ENCODE peak calls at places on chromosomes 1 and 21, in five cellular contexts. N is sciatic nerve, M is ELR, X is lung, P is NCI-H1092 treated with DMSO at 0.1 percent for 48 hours. Y is an unnamed sample.

GRCh38 chr1:38293530-38293929 is 246.9 kb upstream of the POU3F1 start:
- DNase-seq in N (no peak), M (no peak), X (no peak), P (no peak), Y (no peak)

GRCh38 chr1:192580351-192580962 is 4.9 kb downstream of the RGS1 start:
- DNase-seq in N (no peak), M (peak; percentile 75), X (no peak), P (no peak), Y (peak; percentile 59)

GRCh38 chr1:229848762-229849677 is 218.0 kb upstream of the GALNT2 start:
- DNase-seq in N (no peak), M (peak; percentile 54), X (no peak), P (peak; percentile 20), Y (peak; percentile 59)

GRCh38 chr1:204094262-204095247 is 21.6 kb downstream of the SOX13 start:
- DNase-seq in N (no peak), M (no peak), X (no peak), P (peak; percentile 56), Y (peak; percentile 52)

GRCh38 chr21:45016491-45017375 is 57.6 kb upstream of the ADARB1 start:
- DNase-seq in N (peak; percentile 48), M (no peak), X (no peak), P (no peak), Y (no peak)

GRCh38 chr21:25862596-25862995 is 127.8 kb downstream of the GABPA start:
- DNase-seq in N (no peak), M (peak; percentile 50), X (no peak), P (peak; percentile 1), Y (no peak)

GRCh38 chr1:15089244-15089992 is 64.1 kb upstream of the TMEM51 start:
- DNase-seq in N (no peak), M (no peak), X (peak; percentile 54), P (no peak), Y (peak; percentile 52)

GRCh38 chr21:14862794-14863720 is 201.7 kb downstream of the NRIP1 start:
- DNase-seq in N (no peak), M (peak; percentile 49), X (no peak), P (peak; percentile 8), Y (no peak)

GRCh38 chr1:228766788-228767187 is 31.5 kb downstream of the RHOU start:
- DNase-seq in N (no peak), M (no peak), X (no peak), P (no peak), Y (no peak)

GRCh38 chr1:170765712-170766330 is 101.9 kb downstream of the PRRX1 start:
- DNase-seq in N (no peak), M (peak; percentile 53), X (no peak), P (peak; percentile 11), Y (peak; percentile 22)

GRCh38 chr1:174990382-174990999 is 9.3 kb upstream of the CACYBP start:
- DNase-seq in N (no peak), M (peak; percentile 88), X (no peak), P (no peak), Y (peak; percentile 21)

GRCh38 chr21:42337830-42338729 is 12.7 kb downstream of the TFF2 start:
- DNase-seq in N (peak; percentile 78), M (peak; percentile 36), X (peak; percentile 87), P (peak; percentile 95), Y (peak; percentile 95)

GRCh38 chr21:39842741-39843146 is 24.5 kb upstream of the PCP4 start:
- DNase-seq in N (no peak), M (no peak), X (no peak), P (no peak), Y (no peak)

GRCh38 chr21:39451332-39452206 is at the start of gene SH3BGR:
- DNase-seq in N (no peak), M (no peak), X (peak; percentile 61), P (no peak), Y (peak; percentile 70)

GRCh38 chr21:21460979-21461378 is 462.8 kb downstream of the NCAM2 start:
- DNase-seq in N (no peak), M (no peak), X (no peak), P (no peak), Y (no peak)

Y was measured in left kidney.